ENCODE peak calls at places on chromosome X, in five cellular contexts. B is stimulated activated CD8-positive, alpha-beta memory T cell treated with anti-CD3 and anti-CD28 coated beads, Interleukin-4, amount 100 ng/mL, for 4 hours; Y is suprapubic skin; O is tibial artery; I is upper lobe of right lung. V is an unnamed sample.

GRCh38 chrX:17736478-17736855 is 826 bp upstream of the SCML1 start:
- DNase-seq in I (no peak), B (no peak), Y (no peak), O (no peak), V (no peak)

GRCh38 chrX:9928083-9928482 is 39.1 kb upstream of the CLDN34 start:
- DNase-seq in B (no peak), Y (no peak), O (no peak), I (no peak), V (no peak)

GRCh38 chrX:153450114-153450948 is 4.5 kb upstream of the TREX2 start:
- DNase-seq in B (no peak), I (no peak), Y (no peak), O (no peak), V (no peak)

GRCh38 chrX:57771689-57772088 is 91.6 kb upstream of the NLRP2B start:
- DNase-seq in I (no peak), B (no peak), O (no peak), Y (no peak), V (no peak)

GRCh38 chrX:63050225-63050624 is 300.9 kb downstream of the SPIN4 start:
- DNase-seq in I (no peak), O (no peak), Y (no peak), B (no peak), V (no peak)

GRCh38 chrX:136647969-136648368 is at the start of gene CD40LG:
- DNase-seq in O (no peak), B (no peak), Y (no peak), I (no peak), V (no peak)

GRCh38 chrX:12128017-12128416 is 10.3 kb upstream of the FRMPD4 start:
- DNase-seq in Y (no peak), B (no peak), I (no peak), O (no peak), V (no peak)

GRCh38 chrX:103442536-103442901 is 66.2 kb downstream of the BEX3 start:
- DNase-seq in I (no peak), B (no peak), Y (no peak), O (no peak), V (no peak)

GRCh38 chrX:108199691-108200090 is 108.1 kb downstream of the ATG4A start:
- DNase-seq in O (no peak), B (no peak), Y (no peak), I (no peak), V (no peak)

GRCh38 chrX:115968436-115969252 is 201.9 kb upstream of the AGTR2 start:
- DNase-seq in I (peak), O (no peak), B (no peak), Y (no peak), V (no peak)

GRCh38 chrX:118522230-118522926 is 26.8 kb downstream of the DOCK11 start:
- DNase-seq in O (no peak), I (no peak), Y (no peak), B (no peak), V (no peak)

GRCh38 chrX:2489446-2490445 is 11.0 kb downstream of the DHRSX start:
- DNase-seq in I (no peak), B (no peak), Y (peak), O (no peak), V (no peak)

GRCh38 chrX:71604141-71604540 is 14.2 kb downstream of the CXCR3 start:
- DNase-seq in B (no peak), I (no peak), Y (no peak), O (no peak), V (no peak)

GRCh38 chrX:10483191-10483808 is 137.1 kb downstream of the MID1 start:
- DNase-seq in B (no peak), I (no peak), O (no peak), Y (no peak), V (no peak)

GRCh38 chrX:110172215-110172614 is 145.7 kb downstream of the AMMECR1 start:
- DNase-seq in I (no peak), Y (no peak), O (no peak), B (no peak), V (no peak)

GRCh38 chrX:29453333-29453732 is 762.0 kb upstream of the MAGEB2 start:
- DNase-seq in O (no peak), Y (no peak), B (no peak), I (no peak), V (no peak)

GRCh38 chrX:56797966-56798711 is 69.1 kb downstream of the NBDY start:
- DNase-seq in B (no peak), O (no peak), I (peak), Y (peak), V (no peak)

GRCh38 chrX:146055733-146056132 is 238.1 kb downstream of the SLITRK2 start:
- DNase-seq in I (no peak), O (no peak), B (no peak), Y (no peak), V (no peak)

GRCh38 chrX:101383679-101384078 is 2.3 kb downstream of the BTK start:
- DNase-seq in Y (no peak), O (no peak), B (no peak), I (no peak), V (no peak)